ENCODE peak calls at places on chromosome 21, in five cellular contexts. H is right cardiac atrium; V is adrenal gland; A is epithelial cell of prostate; U is naive thymus-derived CD4-positive, alpha-beta T cell. Y is an unnamed sample.
A peak's percentile ranks its signal among the peaks of the same experiment; 100 is the strongest.

GRCh38 chr21:46489162-46489663 is 30.5 kb downstream of the DIP2A start:
- DNase-seq in H (no peak), A (no peak), V (no peak), U (no peak), Y (no peak)

GRCh38 chr21:20875741-20876140 is 122.5 kb upstream of the NCAM2 start:
- DNase-seq in V (no peak), H (no peak), A (no peak), U (no peak), Y (no peak)

GRCh38 chr21:28393279-28393678 is 599.4 kb downstream of the LTN1 start:
- DNase-seq in H (no peak), U (no peak), V (no peak), A (peak; percentile 96), Y (no peak)

GRCh38 chr21:15788847-15789548 is 59.2 kb downstream of the USP25 start:
- DNase-seq in U (no peak), V (no peak), H (no peak), A (no peak), Y (no peak)

GRCh38 chr21:25562660-25563059 is 44.6 kb downstream of the MRPL39 start:
- DNase-seq in U (no peak), V (no peak), H (no peak), A (no peak), Y (no peak)

GRCh38 chr21:46469275-46469674 is 10.6 kb downstream of the DIP2A start:
- DNase-seq in U (no peak), H (no peak), V (no peak), A (no peak), Y (no peak)

GRCh38 chr21:18832950-18833349 is 429.4 kb upstream of the TMPRSS15 start:
- DNase-seq in H (no peak), U (no peak), A (no peak), V (no peak), Y (no peak)

GRCh38 chr21:20404915-20405314 is 593.3 kb upstream of the NCAM2 start:
- DNase-seq in H (no peak), A (no peak), U (no peak), V (no peak), Y (no peak)

GRCh38 chr21:25887646-25888321 is 153.0 kb downstream of the GABPA start:
- DNase-seq in H (no peak), A (no peak), V (no peak), U (no peak), Y (no peak)

GRCh38 chr21:21714396-21714795 is 716.2 kb downstream of the NCAM2 start:
- DNase-seq in A (no peak), H (no peak), V (no peak), U (no peak), Y (no peak)

GRCh38 chr21:26719750-26720149 is 125.5 kb downstream of the ADAMTS1 start:
- DNase-seq in A (no peak), U (no peak), V (no peak), H (peak; percentile 13), Y (no peak)

GRCh38 chr21:31862078-31862477 is 10.7 kb upstream of the HUNK start:
- DNase-seq in U (no peak), H (no peak), A (no peak), V (no peak), Y (no peak)

GRCh38 chr21:31347435-31348032 is 3.5 kb upstream of the TIAM1 start:
- DNase-seq in A (no peak), U (no peak), V (no peak), H (no peak), Y (no peak)

GRCh38 chr21:25283720-25284119 is 323.6 kb downstream of the MRPL39 start:
- DNase-seq in V (peak; percentile 2), H (no peak), U (no peak), A (no peak), Y (no peak)

GRCh38 chr21:32412998-32413504 is 545 bp downstream of the EVA1C start:
- DNase-seq in H (peak; percentile 71), V (no peak), A (no peak), U (peak; percentile 27), Y (peak; percentile 38)

GRCh38 chr21:25836396-25836795 is 101.6 kb downstream of the GABPA start:
- DNase-seq in U (no peak), A (no peak), V (no peak), H (no peak), Y (no peak)

GRCh38 chr21:15804247-15804985 is 74.6 kb downstream of the USP25 start:
- DNase-seq in V (no peak), A (no peak), U (no peak), H (no peak), Y (no peak)

GRCh38 chr21:16250282-16250681 is 520.5 kb downstream of the USP25 start:
- DNase-seq in H (no peak), U (no peak), V (peak; percentile 10), A (no peak), Y (no peak)

GRCh38 chr21:15121655-15122120 is 56.9 kb upstream of the NRIP1 start:
- DNase-seq in H (peak; percentile 55), A (no peak), V (peak; percentile 92), U (no peak), Y (no peak)

DNA sequence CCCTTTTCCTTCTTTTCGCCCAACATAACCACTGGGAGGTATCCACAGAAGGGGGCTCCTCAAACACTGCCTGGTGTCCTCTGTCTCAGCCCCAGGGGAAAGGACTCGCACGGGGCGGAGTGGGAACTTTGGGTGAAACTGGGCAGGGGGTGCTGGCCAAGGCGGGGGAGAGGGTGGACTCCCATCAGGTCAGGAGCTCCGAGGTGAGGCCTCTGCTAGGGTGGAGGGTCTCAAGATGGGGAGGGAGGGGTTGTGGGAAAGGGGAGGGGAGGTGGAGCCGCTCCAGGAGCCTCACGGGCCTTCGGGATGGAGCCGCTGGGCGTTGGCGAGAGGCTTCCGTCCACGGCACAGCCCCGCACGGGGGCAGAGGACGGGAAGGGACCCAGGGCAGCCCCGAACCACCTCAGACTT is 43.2 kb upstream of the POFUT2 start:
- DNase-seq in H (peak; percentile 10), U (no peak), A (no peak), V (no peak), Y (no peak)
- H3K27ac ChIP-seq in H (no peak overlapping the region), U (no peak overlapping the region), A (no peak overlapping the region), V (no peak overlapping the region), Y (no peak overlapping the region)

GRCh38 chr21:35046223-35046690 is 2.8 kb downstream of the RUNX1 start:
- DNase-seq in H (no peak), V (no peak), A (no peak), U (peak; percentile 66), Y (no peak)

GRCh38 chr21:35044770-35045538 is 4.1 kb downstream of the RUNX1 start:
- DNase-seq in V (no peak), U (no peak), A (no peak), H (no peak), Y (no peak)

GRCh38 chr21:35045539-35046222 is 3.4 kb downstream of the RUNX1 start:
- DNase-seq in V (no peak), A (no peak), H (no peak), U (peak; percentile 83), Y (no peak)

GRCh38 chr21:35048183-35048601 is 910 bp downstream of the RUNX1 start:
- DNase-seq in A (no peak), H (no peak), U (peak; percentile 17), V (peak; percentile 23), Y (no peak)

GRCh38 chr21:35046880-35047229 is 2.2 kb downstream of the RUNX1 start:
- DNase-seq in H (peak; percentile 40), U (no peak), V (peak; percentile 15), A (no peak), Y (no peak)
- H3K27ac ChIP-seq in H (no peak overlapping the region), U (peak overlapping the region; percentile 77), V (no peak overlapping the region), A (peak overlapping the region; percentile 89), Y (no peak overlapping the region)

GRCh38 chr21:33825419-33825818 is 90.2 kb downstream of the ATP5PO start:
- DNase-seq in A (no peak), H (no peak), U (no peak), V (no peak), Y (no peak)
- H3K27ac ChIP-seq in A (no peak overlapping the region), H (peak overlapping the region; percentile 65), U (no peak overlapping the region), V (no peak overlapping the region), Y (no peak overlapping the region)

GRCh38 chr21:36245649-36246048 is 74.3 kb upstream of the MORC3 start:
- DNase-seq in V (no peak), U (no peak), H (no peak), A (no peak), Y (no peak)
- H3K27ac ChIP-seq in V (no peak overlapping the region), U (no peak overlapping the region), H (no peak overlapping the region), A (no peak overlapping the region), Y (no peak overlapping the region)

GRCh38 chr21:41326414-41327080 is 9.9 kb downstream of the FAM3B start:
- DNase-seq in U (no peak), H (no peak), V (no peak), A (no peak), Y (no peak)
- H3K27ac ChIP-seq in U (no peak overlapping the region), H (no peak overlapping the region), V (no peak overlapping the region), A (no peak overlapping the region), Y (no peak overlapping the region)

GRCh38 chr21:37337831-37338230 is 28.7 kb upstream of the DYRK1A start:
- DNase-seq in V (no peak), U (no peak), H (no peak), A (no peak), Y (no peak)
- H3K27ac ChIP-seq in V (peak overlapping the region; percentile 83), U (no peak overlapping the region), H (no peak overlapping the region), A (peak overlapping the region; percentile 75), Y (no peak overlapping the region)

DNA sequence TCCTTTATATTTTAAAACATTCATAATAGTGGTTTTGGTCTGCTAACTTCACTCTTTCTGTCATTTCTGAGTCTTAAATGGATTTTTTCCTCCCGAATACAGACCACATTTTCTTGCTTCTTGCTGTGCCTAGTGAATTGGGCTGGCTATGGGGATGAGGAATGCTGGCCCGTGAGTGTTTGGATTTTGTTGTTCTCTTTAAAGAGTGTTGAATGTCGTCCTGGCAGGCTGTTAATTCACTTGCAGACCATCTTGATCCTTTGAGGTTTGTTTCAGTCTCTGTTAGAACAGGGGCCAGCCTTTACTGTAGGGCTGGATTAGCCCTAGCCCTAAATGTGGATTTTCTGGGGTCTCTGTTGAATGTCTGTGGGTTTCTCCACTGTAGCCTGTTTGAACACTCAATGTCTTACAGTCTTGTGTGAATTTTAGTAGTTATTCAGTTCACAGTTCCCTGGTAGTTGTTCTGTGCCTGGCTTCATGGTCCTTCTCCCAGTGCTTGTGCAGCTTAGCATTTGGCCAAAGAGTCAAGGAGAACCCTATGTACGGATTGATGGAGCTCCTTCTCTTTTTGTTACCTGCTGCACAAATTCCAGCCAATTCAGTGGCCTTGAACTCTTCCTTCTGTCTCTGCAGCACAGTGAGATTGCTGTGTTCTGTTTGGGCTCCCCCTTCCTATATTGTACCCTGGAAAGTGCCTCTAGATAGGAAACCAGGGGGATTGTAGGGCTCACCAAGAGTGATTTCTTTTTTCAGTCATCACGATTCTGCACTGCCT is 95.7 kb downstream of the DYRK1A start:
- DNase-seq in A (no peak), U (no peak), V (no peak), H (no peak), Y (no peak)
- H3K27ac ChIP-seq in A (no peak overlapping the region), U (peak overlapping the region; percentile 46), V (no peak overlapping the region), H (peak overlapping the region; percentile 30), Y (no peak overlapping the region)

DNA sequence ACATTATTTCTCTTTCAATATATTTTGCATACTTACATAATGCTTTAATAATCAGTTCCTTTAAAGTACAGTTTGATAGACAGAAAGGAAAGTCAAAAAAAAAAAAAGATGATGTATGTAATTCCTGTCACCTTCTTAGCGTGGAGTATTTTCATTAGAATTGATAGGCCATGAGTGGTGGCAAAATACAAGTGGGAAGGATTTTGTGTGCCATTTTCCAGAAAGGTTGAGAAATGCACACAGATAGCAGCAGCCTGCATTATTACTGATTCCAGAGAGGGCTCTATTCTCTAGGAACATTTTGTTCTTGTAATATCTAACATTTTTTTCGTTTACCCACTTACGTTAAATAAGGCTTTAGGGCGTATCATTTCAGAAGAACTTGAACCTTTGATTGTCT is 475.6 kb downstream of the DSCAM start:
- DNase-seq in A (no peak), U (no peak), V (no peak), H (no peak), Y (no peak)
- H3K27ac ChIP-seq in A (no peak overlapping the region), U (no peak overlapping the region), V (no peak overlapping the region), H (no peak overlapping the region), Y (no peak overlapping the region)